ENCODE peak calls at places on chromosome 5, in six cellular contexts. E is foreskin fibroblast, G is keratinocyte, J is left lung, S is A549, Z is psoas muscle. Y is an unnamed sample.

GRCh38 chr5:135437796-135438560 is 9.2 kb downstream of the DCANP1 start:
- DNase-seq in E (peak), J (no peak), S (no peak), G (no peak), Z (peak), Y (peak)

GRCh38 chr5:136686192-136686872 is 321.0 kb upstream of the TRPC7 start:
- DNase-seq in E (peak), J (no peak), Z (no peak), G (no peak), S (no peak), Y (no peak)

GRCh38 chr5:30846171-30846570 is 347.3 kb upstream of the CDH6 start:
- DNase-seq in S (no peak), E (no peak), J (no peak), Z (no peak), G (no peak), Y (no peak)

GRCh38 chr5:172630961-172631360 is 10.1 kb upstream of the NEURL1B start:
- DNase-seq in S (no peak), Z (no peak), G (no peak), J (no peak), E (no peak), Y (no peak)

GRCh38 chr5:33526755-33527154 is 86.0 kb downstream of the TARS1 start:
- DNase-seq in S (no peak), Z (no peak), G (no peak), E (no peak), J (no peak), Y (no peak)

GRCh38 chr5:69217732-69218568 is 16.7 kb upstream of the CDK7 start:
- DNase-seq in J (peak), G (no peak), S (peak), Z (peak), E (peak), Y (peak)

GRCh38 chr5:100901851-100902341 is 1.2 kb downstream of the ST8SIA4 start:
- DNase-seq in E (no peak), S (no peak), J (peak), G (no peak), Z (peak), Y (no peak)

GRCh38 chr5:57642066-57642465 is 159.5 kb upstream of the ACTBL2 start:
- DNase-seq in Z (no peak), J (no peak), S (no peak), E (no peak), G (no peak), Y (no peak)

GRCh38 chr5:89556215-89557009 is 673.4 kb upstream of the MEF2C start:
- DNase-seq in S (peak), J (no peak), Z (no peak), E (peak), G (peak), Y (peak)

GRCh38 chr5:24773241-24773640 is 128.5 kb upstream of the CDH10 start:
- DNase-seq in Z (no peak), S (no peak), E (no peak), G (no peak), J (no peak), Y (no peak)

GRCh38 chr5:177550120-177550519 is 4.2 kb downstream of the FAM193B start:
- DNase-seq in G (no peak), E (no peak), Z (no peak), J (no peak), S (no peak), Y (no peak)

GRCh38 chr5:10524376-10525123 is 39.3 kb upstream of the ANKRD33B start:
- DNase-seq in G (no peak), Z (peak), S (no peak), E (peak), J (no peak), Y (peak)

GRCh38 chr5:72166070-72166979 is 59.0 kb downstream of the MAP1B start:
- DNase-seq in S (no peak), G (peak), J (no peak), Z (no peak), E (peak), Y (peak)

GRCh38 chr5:180640301-180640764 is 9.1 kb downstream of the FLT4 start:
- DNase-seq in Z (no peak), S (no peak), G (no peak), E (no peak), J (peak), Y (no peak)

GRCh38 chr5:16392718-16393117 is 72.9 kb downstream of the ZNF622 start:
- DNase-seq in J (no peak), G (no peak), S (no peak), E (no peak), Z (no peak), Y (no peak)

GRCh38 chr5:142097681-142098080 is 10.9 kb upstream of the NDFIP1 start:
- DNase-seq in S (no peak), J (no peak), E (no peak), G (peak), Z (no peak), Y (no peak)

GRCh38 chr5:56569576-56569975 is 245.8 kb upstream of the MAP3K1 start:
- DNase-seq in J (no peak), Z (no peak), S (no peak), G (no peak), E (no peak), Y (no peak)

GRCh38 chr5:24005384-24005783 is 498.0 kb downstream of the PRDM9 start:
- DNase-seq in G (no peak), J (no peak), Z (no peak), E (no peak), S (no peak), Y (no peak)

GRCh38 chr5:54626407-54626806 is 108.8 kb downstream of the SNX18 start:
- DNase-seq in G (no peak), J (no peak), E (no peak), Z (no peak), S (no peak), Y (no peak)

GRCh38 chr5:89128097-89128496 is 245.1 kb upstream of the MEF2C start:
- DNase-seq in G (no peak), S (no peak), E (peak), J (no peak), Z (no peak), Y (no peak)

GRCh38 chr5:1832511-1833250 is 31.5 kb downstream of the NDUFS6 start:
- DNase-seq in S (no peak), E (no peak), J (peak), G (no peak), Z (no peak), Y (no peak)

GRCh38 chr5:2894347-2895135 is 143.1 kb upstream of the IRX2 start:
- DNase-seq in E (no peak), G (no peak), Z (no peak), J (no peak), S (no peak), Y (no peak)

GRCh38 chr5:151002250-151002649 is 18.1 kb upstream of the GPX3 start:
- DNase-seq in Z (no peak), S (peak), J (no peak), E (peak), G (no peak), Y (no peak)

GRCh38 chr5:158968160-158968559 is 131.6 kb downstream of the EBF1 start:
- DNase-seq in E (no peak), G (no peak), S (no peak), J (no peak), Z (no peak), Y (no peak)
- H3K4me3 ChIP-seq in E (no peak), G (no peak), S (no peak), J (no peak), Z (no peak), Y (no peak)

GRCh38 chr5:40734986-40735385 is 20.8 kb downstream of the TTC33 start:
- DNase-seq in J (no peak), Z (no peak), S (no peak), E (peak), G (no peak), Y (no peak)

GRCh38 chr5:40733842-40734563 is 21.8 kb downstream of the TTC33 start:
- DNase-seq in Z (no peak), J (no peak), S (no peak), E (no peak), G (no peak), Y (no peak)

GRCh38 chr5:40738502-40738901 is 17.3 kb downstream of the TTC33 start:
- DNase-seq in J (no peak), G (no peak), Z (no peak), S (no peak), E (no peak), Y (no peak)

GRCh38 chr5:40735609-40736008 is 20.2 kb downstream of the TTC33 start:
- DNase-seq in S (no peak), J (no peak), G (no peak), Z (no peak), E (no peak), Y (no peak)

DNA sequence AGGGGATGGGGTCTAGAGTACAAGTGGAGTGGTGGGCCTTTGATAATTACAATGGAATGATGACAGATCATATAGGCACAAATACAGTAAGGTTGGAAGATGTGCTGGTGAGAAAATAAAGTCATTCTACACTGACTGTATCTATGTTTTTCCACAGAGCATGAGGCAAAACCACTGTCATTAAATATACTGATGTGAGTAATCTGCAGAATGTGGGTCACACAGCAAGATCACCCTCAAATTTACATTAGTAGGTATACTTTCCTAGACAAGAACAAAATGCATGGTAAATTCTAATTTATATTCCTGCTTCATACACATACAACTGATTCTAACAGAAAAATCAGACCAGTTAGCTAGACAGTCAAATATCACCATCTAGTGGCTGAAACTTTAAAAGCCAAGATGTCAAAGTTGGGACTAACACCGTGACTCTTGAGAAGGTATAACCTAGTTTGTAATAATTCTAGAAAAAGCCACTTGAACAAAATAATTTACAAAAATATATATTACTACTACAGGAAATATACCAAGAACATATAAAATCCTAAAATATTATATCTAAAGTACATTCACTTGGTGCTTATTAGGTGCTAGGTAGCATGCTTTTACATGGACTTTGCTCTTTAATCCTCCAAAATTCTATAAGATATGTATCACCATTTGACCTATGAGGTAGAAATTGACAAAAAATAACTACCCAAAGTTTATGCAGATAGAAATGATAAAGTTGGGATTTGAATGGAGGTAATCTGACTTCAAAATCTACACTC is 19.5 kb downstream of the TTC33 start:
- DNase-seq in E (peak), G (peak), J (no peak), S (peak), Z (no peak), Y (peak)
- TF ChIP-seq CTCF in E (peak), G (no peak), J (peak), S (peak), Z (peak), Y (peak)

DNA sequence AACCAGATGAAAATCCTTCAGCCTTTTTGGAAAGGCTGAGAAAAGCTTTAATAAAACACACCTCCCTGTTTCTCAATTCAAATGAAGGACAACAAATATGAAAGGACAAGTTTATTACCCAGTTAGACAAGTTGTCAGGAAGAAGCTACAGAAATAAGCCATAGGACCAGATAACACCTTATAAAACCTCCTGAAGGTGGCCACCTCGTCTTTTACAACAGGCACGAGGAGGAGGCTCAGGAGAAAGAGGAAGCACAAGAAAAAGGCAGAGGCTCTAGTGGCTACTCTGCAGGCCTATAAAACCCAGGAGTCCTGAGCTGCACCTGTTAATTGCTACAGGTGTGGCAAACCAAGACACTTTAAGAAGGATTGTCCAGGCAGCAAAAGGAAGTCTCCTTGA is 352.1 kb upstream of the CDH18 start:
- DNase-seq in E (no peak), Z (no peak), S (no peak), J (no peak), G (no peak), Y (no peak)
- H3K4me3 ChIP-seq in E (no peak), Z (no peak), S (no peak), J (no peak), G (no peak), Y (no peak)

GRCh38 chr5:26009742-26010141 is 1028.6 kb downstream of the CDH9 start:
- DNase-seq in S (no peak), Z (no peak), G (no peak), E (no peak), J (no peak), Y (no peak)
- TF ChIP-seq CTCF in S (peak), Z (no peak), G (no peak), E (no peak), J (no peak), Y (no peak)

DNA sequence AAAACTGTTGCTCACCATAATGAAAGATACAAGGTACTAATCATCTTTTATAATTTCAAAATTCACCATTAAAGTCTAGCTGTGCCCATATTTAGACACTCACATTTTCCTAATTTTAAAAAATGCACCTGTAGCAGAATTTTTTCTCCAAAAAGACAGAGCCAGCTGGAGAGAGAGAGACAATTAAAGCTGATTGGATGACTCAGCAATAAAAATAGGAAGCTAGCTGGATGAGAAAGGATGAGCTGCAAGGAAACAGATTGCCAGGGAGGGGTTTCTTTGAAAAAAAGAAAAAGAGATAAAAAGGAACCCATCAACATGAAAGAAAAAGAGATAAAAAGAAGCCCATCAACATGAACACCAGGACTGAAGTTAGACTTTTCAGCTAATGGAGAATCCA is 73.8 kb downstream of the HCN1 start:
- DNase-seq in J (no peak), E (no peak), S (no peak), G (no peak), Z (no peak), Y (no peak)
- H3K4me3 ChIP-seq in J (no peak), E (no peak), S (no peak), G (no peak), Z (no peak), Y (no peak)

Y was measured in astrocyte of the cerebellum.